ENCODE peak calls at places on chromosomes 2 and 18, in ten cellular contexts. S is Calu3, I is endothelial cell, K is pancreas, Q is AG10803, A is H9, O is RWPE1, T is uterus, E is BE2C, X is IMR-90. P is an unnamed sample.
A peak's percentile ranks its signal among the peaks of the same experiment; 100 is the strongest.

GRCh38 chr18:37578182-37578678 is 12.6 kb upstream of the CELF4 start:
- DNase-seq in S (no peak), I (no peak), K (no peak), Q (no peak), A (no peak), O (no peak), T (no peak), E (no peak), X (no peak), P (no peak)

GRCh38 chr2:217729426-217730058 is 273.3 kb downstream of the TNS1 start:
- DNase-seq in S (no peak), I (no peak), K (no peak), Q (peak; percentile 81), A (no peak), O (no peak), T (no peak), E (peak; percentile 65), X (peak; percentile 13), P (no peak)

GRCh38 chr2:18132697-18133096 is 254.2 kb downstream of the KCNS3 start:
- DNase-seq in S (no peak), I (no peak), K (no peak), Q (peak; percentile 59), A (no peak), O (no peak), T (no peak), E (no peak), X (peak; percentile 7), P (no peak)

GRCh38 chr2:127049927-127050802 is 56.8 kb downstream of the BIN1 start:
- DNase-seq in S (peak; percentile 78), I (peak; percentile 86), K (peak; percentile 79), Q (peak; percentile 42), A (peak; percentile 84), O (peak; percentile 53), T (peak; percentile 77), E (peak; percentile 69), X (peak; percentile 41), P (peak; percentile 87)

GRCh38 chr18:9763876-9764605 is 55.9 kb downstream of the RAB31 start:
- DNase-seq in S (no peak), I (no peak), K (no peak), Q (no peak), A (no peak), O (no peak), T (no peak), E (no peak), X (no peak), P (no peak)

GRCh38 chr18:62324917-62325805 is at the start of gene TNFRSF11A:
- DNase-seq in S (peak; percentile 88), I (peak; percentile 84), K (peak; percentile 82), Q (no peak), A (peak; percentile 77), O (peak; percentile 56), T (no peak), E (no peak), X (no peak), P (peak; percentile 62)

GRCh38 chr2:41527525-41528323 is 520.1 kb upstream of the PKDCC start:
- DNase-seq in S (no peak), I (no peak), K (no peak), Q (no peak), A (no peak), O (no peak), T (no peak), E (no peak), X (no peak), P (no peak)

GRCh38 chr2:55026202-55026601 is 24.0 kb downstream of the RTN4 start:
- DNase-seq in S (no peak), I (no peak), K (no peak), Q (peak; percentile 77), A (no peak), O (no peak), T (no peak), E (no peak), X (peak; percentile 50), P (no peak)

GRCh38 chr2:220696280-220696669 is 875.8 kb downstream of the EPHA4 start:
- DNase-seq in S (no peak), I (no peak), K (no peak), Q (no peak), A (no peak), O (no peak), T (no peak), E (no peak), X (no peak), P (no peak)

GRCh38 chr2:46308081-46308480 is 10.9 kb downstream of the EPAS1 start:
- DNase-seq in S (no peak), I (no peak), K (no peak), Q (no peak), A (no peak), O (no peak), T (no peak), E (no peak), X (no peak), P (no peak)

GRCh38 chr2:231545105-231545902 is 15.1 kb upstream of the NMUR1 start:
- DNase-seq in S (no peak), I (no peak), K (no peak), Q (no peak), A (no peak), O (no peak), T (no peak), E (no peak), X (peak; percentile 53), P (no peak)

GRCh38 chr2:102619414-102620319 is at the start of gene SLC9A2:
- DNase-seq in S (peak; percentile 60), I (peak; percentile 42), K (peak; percentile 65), Q (no peak), A (peak; percentile 68), O (no peak), T (no peak), E (no peak), X (no peak), P (peak; percentile 70)

GRCh38 chr2:175076272-175076671 is 71.1 kb upstream of the CHN1 start:
- DNase-seq in S (no peak), I (no peak), K (no peak), Q (no peak), A (no peak), O (no peak), T (no peak), E (no peak), X (no peak), P (no peak)

GRCh38 chr2:205483122-205483521 is 199.2 kb upstream of the NRP2 start:
- DNase-seq in S (no peak), I (no peak), K (no peak), Q (no peak), A (no peak), O (no peak), T (no peak), E (peak; percentile 20), X (no peak), P (no peak)

GRCh38 chr2:199258291-199258690 is 199.4 kb downstream of the SATB2 start:
- DNase-seq in S (peak; percentile 6), I (no peak), K (no peak), Q (peak; percentile 18), A (no peak), O (no peak), T (no peak), E (no peak), X (no peak), P (no peak)
- TF ChIP-seq CTCF in S (no peak), I (no peak), K (no peak), Q (peak; percentile 57), A (peak; percentile 55), O (no peak), T (no peak), E (peak; percentile 13), X (peak; percentile 19), P (no peak)

DNA sequence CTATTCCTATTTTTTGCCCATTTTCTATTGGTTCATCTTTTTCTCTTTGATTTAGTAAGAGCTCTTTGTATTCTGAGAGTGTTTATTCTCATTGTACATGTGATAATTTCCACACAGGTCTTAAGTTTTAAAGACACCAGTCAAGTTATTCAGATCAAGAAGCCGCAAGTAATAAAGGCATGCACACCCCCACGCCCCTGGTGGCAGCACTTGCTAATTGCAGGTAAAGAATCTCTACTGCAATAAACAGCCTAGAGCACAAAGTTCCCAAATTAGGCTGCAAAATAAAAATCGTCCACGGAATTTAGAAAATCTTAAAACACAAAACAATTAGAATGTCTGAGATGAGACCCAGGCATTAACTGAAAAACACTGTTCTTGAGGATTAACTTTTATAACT is 45.2 kb downstream of the ST3GAL5 start:
- DNase-seq in S (peak; percentile 27), I (no peak), K (no peak), Q (no peak), A (peak; percentile 47), O (no peak), T (no peak), E (peak; percentile 13), X (no peak), P (peak; percentile 39)
- TF ChIP-seq CTCF in S (peak; percentile 44), I (peak; percentile 87), K (peak; percentile 18), Q (peak; percentile 39), A (peak; percentile 85), O (peak; percentile 48), T (no peak), E (peak; percentile 56), X (peak; percentile 37), P (peak; percentile 74)

GRCh38 chr2:62343206-62343605 is 147.3 kb downstream of the B3GNT2 start:
- DNase-seq in S (no peak), I (no peak), K (no peak), Q (no peak), A (no peak), O (no peak), T (no peak), E (no peak), X (no peak), P (no peak)
- TF ChIP-seq CTCF in S (no peak), I (no peak), K (no peak), Q (no peak), A (no peak), O (no peak), T (no peak), E (no peak), X (no peak), P (no peak)

DNA sequence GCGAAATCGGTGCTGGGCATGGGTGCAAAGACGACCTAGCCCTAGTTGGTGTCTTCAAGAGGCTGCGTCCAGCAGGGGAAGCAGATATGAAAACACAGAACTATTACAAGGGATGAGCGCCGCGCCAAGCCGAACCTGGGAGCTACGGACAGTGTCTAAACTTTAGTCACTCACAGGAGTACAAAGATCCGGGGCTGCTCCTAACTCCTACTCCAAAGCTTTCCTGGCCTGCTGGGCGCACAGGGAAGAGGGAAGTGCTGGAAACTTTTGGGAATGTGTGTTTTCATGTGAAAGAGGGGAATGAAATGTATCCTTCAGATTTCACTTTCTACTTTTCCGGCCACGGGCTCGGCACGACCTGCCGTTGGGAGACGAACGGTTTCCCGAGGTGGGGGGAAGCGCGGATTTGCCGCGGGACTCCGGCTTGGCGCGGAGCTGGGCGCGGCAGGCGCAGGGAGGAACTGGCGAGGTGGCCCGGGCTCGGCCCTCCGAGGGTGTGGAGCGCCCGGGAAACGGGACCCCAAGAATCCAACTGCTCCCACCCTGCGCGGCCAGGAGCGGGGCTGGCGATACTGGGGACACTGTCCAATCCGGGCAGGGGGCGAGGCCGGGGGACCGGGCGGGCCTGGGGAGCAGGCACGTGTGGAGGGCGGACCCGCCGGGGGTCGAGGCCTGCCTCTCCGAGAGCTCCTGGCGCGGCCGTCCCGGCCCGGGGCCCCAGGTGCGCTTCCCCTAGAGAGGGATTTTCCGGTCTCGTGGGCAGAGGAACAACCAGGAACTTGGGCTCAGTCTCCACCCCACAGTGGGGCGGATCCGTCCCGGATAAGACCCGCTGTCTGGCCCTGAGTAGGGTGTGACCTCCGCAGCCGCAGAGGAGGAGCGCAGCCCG is at the start of gene ANXA4:
- DNase-seq in S (peak; percentile 93), I (peak; percentile 67), K (peak; percentile 93), Q (peak; percentile 79), A (peak; percentile 69), O (peak; percentile 90), T (peak; percentile 85), E (peak; percentile 32), X (peak; percentile 74), P (peak; percentile 36)
- TF ChIP-seq CTCF in S (no peak), I (no peak), K (no peak), Q (peak; percentile 42), A (no peak), O (no peak), T (no peak), E (no peak), X (peak; percentile 13), P (no peak)

P was measured in glutamatergic neuron.